ENCODE peak calls at places on chromosomes 7 and 10, in five cellular contexts. W is ovary; C is tibial nerve; S is IMR-90; Q is CD8-positive, alpha-beta T cell. K is an unnamed sample.
A peak's percentile ranks its signal among the peaks of the same experiment; 100 is the strongest.

GRCh38 chr10:5566606-5567005 is 41.8 kb downstream of the CALML3 start:
- DNase-seq in W (no peak), C (no peak), S (peak; percentile 45), Q (no peak), K (no peak)

GRCh38 chr7:51064688-51065087 is 251.9 kb downstream of the COBL start:
- DNase-seq in W (no peak), C (no peak), S (no peak), Q (no peak), K (no peak)

GRCh38 chr7:99375070-99375807 is 709 bp downstream of the ARPC1B start:
- DNase-seq in W (peak; percentile 82), C (peak; percentile 63), S (peak; percentile 41), Q (peak; percentile 47), K (peak; percentile 76)

GRCh38 chr7:9324513-9324912 is 891.1 kb downstream of the NXPH1 start:
- DNase-seq in W (no peak), C (no peak), S (no peak), Q (no peak), K (no peak)

GRCh38 chr7:26397786-26398435 is 106.2 kb downstream of the SNX10 start:
- DNase-seq in W (no peak), C (no peak), S (no peak), Q (no peak), K (no peak)

GRCh38 chr7:158520825-158521224 is 66.8 kb downstream of the PTPRN2 start:
- DNase-seq in W (no peak), C (no peak), S (no peak), Q (no peak), K (no peak)

GRCh38 chr7:105796365-105796764 is 80.0 kb downstream of the ATXN7L1 start:
- DNase-seq in W (no peak), C (no peak), S (peak; percentile 80), Q (no peak), K (no peak)

GRCh38 chr7:87317691-87318245 is 27.7 kb upstream of the CROT start:
- DNase-seq in W (no peak), C (no peak), S (no peak), Q (no peak), K (no peak)

GRCh38 chr7:37467017-37467416 is 18.4 kb upstream of the ELMO1 start:
- DNase-seq in W (no peak), C (no peak), S (no peak), Q (no peak), K (no peak)

GRCh38 chr10:128147669-128148068 is 21.4 kb upstream of the MKI67 start:
- DNase-seq in W (no peak), C (no peak), S (peak; percentile 82), Q (no peak), K (no peak)

GRCh38 chr7:157690833-157691382 is 354.1 kb downstream of the DNAJB6 start:
- DNase-seq in W (peak; percentile 50), C (peak; percentile 58), S (no peak), Q (no peak), K (peak; percentile 86)

GRCh38 chr7:154427527-154427926 is 375.3 kb downstream of the DPP6 start:
- DNase-seq in W (no peak), C (no peak), S (no peak), Q (no peak), K (no peak)

GRCh38 chr7:96061844-96062243 is 260.1 kb downstream of the SLC25A13 start:
- DNase-seq in W (peak; percentile 59), C (no peak), S (no peak), Q (no peak), K (no peak)

GRCh38 chr7:108248418-108248817 is 118.3 kb upstream of the LAMB4 start:
- DNase-seq in W (no peak), C (no peak), S (no peak), Q (no peak), K (no peak)

GRCh38 chr7:108248821-108249220 is 118.7 kb upstream of the LAMB4 start:
- DNase-seq in W (no peak), C (no peak), S (no peak), Q (no peak), K (no peak)

GRCh38 chr7:108246227-108246837 is 116.2 kb upstream of the LAMB4 start:
- DNase-seq in W (no peak), C (no peak), S (peak; percentile 96), Q (no peak), K (peak; percentile 59)

GRCh38 chr7:108249458-108249857 is 119.3 kb upstream of the LAMB4 start:
- DNase-seq in W (no peak), C (no peak), S (no peak), Q (no peak), K (no peak)

DNA sequence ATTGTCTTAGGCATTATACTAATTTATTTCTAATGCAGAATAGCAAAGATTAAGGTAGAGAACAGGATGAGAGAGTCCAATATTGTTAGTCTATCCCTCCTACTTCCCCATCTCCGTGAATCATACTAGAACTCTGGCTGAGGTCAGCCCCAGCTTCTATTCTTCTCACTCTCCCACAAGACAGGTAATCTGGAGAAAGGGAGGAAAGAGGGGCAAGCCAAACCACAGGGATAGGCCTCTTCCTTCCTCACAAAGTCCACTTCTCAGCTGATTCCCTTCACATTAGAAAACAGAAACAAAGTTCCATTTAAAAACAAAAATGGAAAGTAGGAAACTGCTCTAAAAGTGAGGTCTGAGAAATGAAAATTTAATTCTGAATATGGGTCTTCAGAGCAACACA is 117.5 kb upstream of the LAMB4 start:
- DNase-seq in W (no peak), C (no peak), S (no peak), Q (no peak), K (no peak)
- H3K4me3 ChIP-seq in W (no peak overlapping the region), C (no peak overlapping the region), S (no peak overlapping the region), Q (no peak overlapping the region), K (no peak overlapping the region)

GRCh38 chr10:65751896-65752295 is 1173.9 kb upstream of the LRRTM3 start:
- DNase-seq in W (no peak), C (no peak), S (no peak), Q (no peak), K (no peak)

GRCh38 chr10:65753532-65753931 is 1172.3 kb upstream of the LRRTM3 start:
- DNase-seq in W (no peak), C (no peak), S (no peak), Q (no peak), K (no peak)

GRCh38 chr10:65751218-65751617 is 1174.6 kb upstream of the LRRTM3 start:
- DNase-seq in W (no peak), C (no peak), S (no peak), Q (no peak), K (no peak)

DNA sequence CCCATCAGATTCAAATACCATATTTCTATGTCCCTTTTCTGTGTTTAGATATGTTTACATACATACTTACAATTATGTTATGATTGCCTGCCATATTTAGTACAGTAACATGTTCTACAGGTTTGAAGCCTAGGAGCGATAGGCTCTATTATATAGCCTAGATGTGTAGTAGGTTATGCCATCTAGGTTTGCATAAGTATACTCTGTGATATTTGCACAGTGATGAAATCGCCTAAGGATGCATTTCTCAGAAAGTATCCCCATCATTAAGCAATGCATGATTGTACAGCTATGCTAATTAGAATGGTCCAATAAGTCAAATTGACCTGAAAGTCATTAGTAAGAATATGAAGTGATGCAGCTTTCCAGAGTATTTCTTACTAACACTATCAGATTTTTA is 1171.7 kb upstream of the LRRTM3 start:
- DNase-seq in W (no peak), C (no peak), S (no peak), Q (no peak), K (no peak)
- H3K4me1 ChIP-seq in W (no peaks in the 10 kb centered on the region), C (no peaks in the 10 kb centered on the region), S (no peaks in the 10 kb centered on the region), Q (no peaks in the 10 kb centered on the region), K (no peaks in the 10 kb centered on the region)

GRCh38 chr7:129958643-129959479 is 6.1 kb upstream of the UBE2H start:
- DNase-seq in W (no peak), C (no peak), S (peak; percentile 91), Q (no peak), K (peak; percentile 85)
- H3K27ac ChIP-seq in W (no peak overlapping the region), C (no peak overlapping the region), S (peak overlapping the region; percentile 58), Q (no peak overlapping the region), K (peak overlapping the region; percentile 62)

DNA sequence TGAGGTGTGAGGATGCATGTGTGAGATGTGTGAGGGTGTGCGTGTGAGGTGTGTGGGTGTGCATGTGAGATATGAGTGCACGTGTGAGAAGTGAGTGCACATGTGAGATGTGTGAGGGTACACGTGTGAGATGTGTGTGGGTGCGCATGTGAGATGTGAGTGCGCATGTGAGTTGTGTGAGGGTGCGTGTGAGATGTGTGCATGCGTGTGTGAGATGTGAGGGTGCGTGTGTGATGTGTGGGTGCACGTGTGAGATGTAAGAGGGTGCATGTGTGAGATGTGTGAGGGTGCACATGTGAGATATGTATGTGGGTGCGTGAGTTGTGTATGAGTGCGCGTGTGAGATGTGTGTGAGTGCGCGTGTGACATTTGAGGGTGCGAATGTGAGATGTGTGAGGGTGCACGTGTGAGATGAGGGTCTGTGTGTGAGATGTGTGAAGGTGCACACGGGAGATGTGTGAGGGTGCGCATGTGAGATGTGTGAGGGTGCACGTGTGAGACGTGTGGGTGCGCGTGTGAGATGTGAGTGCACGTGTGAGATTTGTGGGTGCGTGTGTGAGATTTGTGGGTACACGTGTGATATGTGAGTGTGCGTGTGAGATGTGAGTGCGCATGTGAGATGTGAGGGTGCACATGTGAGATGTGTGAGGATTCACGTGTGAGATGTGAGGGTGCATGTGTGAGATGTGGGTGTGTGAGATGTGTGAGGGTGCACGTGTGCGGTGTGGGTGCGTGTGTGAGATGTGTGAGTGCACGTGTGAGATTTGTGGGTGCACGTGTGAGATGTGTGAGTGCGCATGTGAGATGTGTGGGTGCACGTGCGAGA is 30.5 kb downstream of the PPIF start:
- DNase-seq in W (no peak), C (no peak), S (no peak), Q (no peak), K (no peak)
- H3K4me3 ChIP-seq in W (no peak overlapping the region), C (no peak overlapping the region), S (no peak overlapping the region), Q (no peak overlapping the region), K (no peak overlapping the region)

GRCh38 chr10:3397231-3397630 is 224.6 kb upstream of the PITRM1 start:
- DNase-seq in W (no peak), C (no peak), S (peak; percentile 40), Q (no peak), K (no peak)

GRCh38 chr10:3396116-3396515 is 223.5 kb upstream of the PITRM1 start:
- DNase-seq in W (no peak), C (no peak), S (no peak), Q (no peak), K (no peak)

GRCh38 chr10:3395487-3395886 is 222.9 kb upstream of the PITRM1 start:
- DNase-seq in W (no peak), C (no peak), S (no peak), Q (no peak), K (no peak)

GRCh38 chr10:3393958-3394357 is 221.4 kb upstream of the PITRM1 start:
- DNase-seq in W (no peak), C (no peak), S (no peak), Q (no peak), K (no peak)

DNA sequence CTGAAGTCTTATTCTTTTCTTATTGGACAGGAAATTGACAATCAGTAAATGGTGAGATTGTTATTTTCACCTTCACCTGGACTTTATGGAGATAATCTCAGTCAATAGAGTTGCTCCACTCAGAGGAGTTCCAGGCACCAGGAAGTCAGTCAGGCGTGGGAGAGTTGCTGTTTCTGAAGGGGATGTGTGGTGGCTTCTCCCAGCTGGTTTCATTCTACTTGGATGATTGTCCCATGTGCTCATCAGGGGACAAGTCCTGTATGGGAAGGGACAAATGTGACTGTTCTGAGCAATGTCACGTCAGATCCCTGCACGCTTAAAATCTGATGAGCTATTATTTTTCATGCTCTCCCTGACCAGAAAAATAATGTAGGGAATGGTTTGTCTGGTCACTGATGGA is 222.5 kb upstream of the PITRM1 start:
- DNase-seq in W (no peak), C (no peak), S (no peak), Q (no peak), K (no peak)
- H3K4me1 ChIP-seq in W (no peaks in the 10 kb centered on the region), C (no peaks in the 10 kb centered on the region), S (peaks cover 10% of the 10 kb centered on the region), Q (no peaks in the 10 kb centered on the region), K (peaks cover 8% of the 10 kb centered on the region)